ENCODE peak calls at places on chromosomes 11 and 22, in eight cellular contexts. One of them, this sample, is unnamed.

GRCh38 chr22:21626073-21626734 is 3.6 kb downstream of the YDJC start:
- DNase-seq in AG08396: no peak
- DNase-seq in effector memory CD8-positive, alpha-beta T cell: no peak
- DNase-seq in iris pigment epithelial cell: no peak
- DNase-seq in kidney glomerular epithelial cell: no peak
- DNase-seq in astrocyte: no peak
- DNase-seq in GM04503: no peak
- DNase-seq in foreskin fibroblast: no peak
- DNase-seq in this sample: no peak

GRCh38 chr11:35792148-35792845 is 129.7 kb downstream of the TRIM44 start:
- DNase-seq in effector memory CD8-positive, alpha-beta T cell: no peak
- DNase-seq in astrocyte: no peak
- DNase-seq in AG08396: no peak
- DNase-seq in kidney glomerular epithelial cell: no peak
- DNase-seq in foreskin fibroblast: no peak
- DNase-seq in GM04503: no peak
- DNase-seq in iris pigment epithelial cell: no peak
- DNase-seq in this sample: no peak

GRCh38 chr11:69892237-69892985 is 73.2 kb upstream of the FGF3 start:
- DNase-seq in effector memory CD8-positive, alpha-beta T cell: no peak
- DNase-seq in astrocyte: no peak
- DNase-seq in AG08396: no peak
- DNase-seq in GM04503: no peak
- DNase-seq in iris pigment epithelial cell: no peak
- DNase-seq in kidney glomerular epithelial cell: no peak
- DNase-seq in foreskin fibroblast: no peak
- DNase-seq in this sample: no peak

GRCh38 chr11:3950996-3951662 is 95.7 kb downstream of the STIM1 start:
- DNase-seq in astrocyte: peak
- DNase-seq in foreskin fibroblast: no peak
- DNase-seq in iris pigment epithelial cell: peak
- DNase-seq in AG08396: peak
- DNase-seq in GM04503: no peak
- DNase-seq in kidney glomerular epithelial cell: peak
- DNase-seq in effector memory CD8-positive, alpha-beta T cell: no peak
- DNase-seq in this sample: no peak

GRCh38 chr11:846496-847098 is 3.9 kb downstream of the TSPAN4 start:
- DNase-seq in effector memory CD8-positive, alpha-beta T cell: no peak
- DNase-seq in astrocyte: no peak
- DNase-seq in iris pigment epithelial cell: no peak
- DNase-seq in foreskin fibroblast: peak
- DNase-seq in GM04503: no peak
- DNase-seq in kidney glomerular epithelial cell: no peak
- DNase-seq in AG08396: peak
- DNase-seq in this sample: no peak

GRCh38 chr11:93089474-93090102 is 108.2 kb downstream of the SLC36A4 start:
- DNase-seq in foreskin fibroblast: peak
- DNase-seq in astrocyte: peak
- DNase-seq in GM04503: peak
- DNase-seq in AG08396: peak
- DNase-seq in kidney glomerular epithelial cell: peak
- DNase-seq in effector memory CD8-positive, alpha-beta T cell: no peak
- DNase-seq in iris pigment epithelial cell: peak
- DNase-seq in this sample: no peak

GRCh38 chr11:128210148-128210940 is 377.0 kb downstream of the ETS1 start:
- DNase-seq in AG08396: peak
- DNase-seq in astrocyte: peak
- DNase-seq in foreskin fibroblast: peak
- DNase-seq in effector memory CD8-positive, alpha-beta T cell: no peak
- DNase-seq in GM04503: peak
- DNase-seq in kidney glomerular epithelial cell: peak
- DNase-seq in iris pigment epithelial cell: peak
- DNase-seq in this sample: peak

GRCh38 chr11:35539781-35540281 is 14.4 kb upstream of the PAMR1 start:
- DNase-seq in foreskin fibroblast: peak
- DNase-seq in effector memory CD8-positive, alpha-beta T cell: no peak
- DNase-seq in kidney glomerular epithelial cell: no peak
- DNase-seq in iris pigment epithelial cell: peak
- DNase-seq in AG08396: peak
- DNase-seq in astrocyte: peak
- DNase-seq in GM04503: peak
- DNase-seq in this sample: no peak

GRCh38 chr22:40560551-40560950 is 76.0 kb downstream of the MRTFA start:
- DNase-seq in astrocyte: peak
- DNase-seq in effector memory CD8-positive, alpha-beta T cell: no peak
- DNase-seq in AG08396: no peak
- DNase-seq in kidney glomerular epithelial cell: no peak
- DNase-seq in iris pigment epithelial cell: peak
- DNase-seq in foreskin fibroblast: peak
- DNase-seq in GM04503: no peak
- DNase-seq in this sample: no peak

GRCh38 chr11:111528557-111528956 is 12.0 kb upstream of the LAYN start:
- DNase-seq in kidney glomerular epithelial cell: no peak
- DNase-seq in GM04503: no peak
- DNase-seq in foreskin fibroblast: no peak
- DNase-seq in astrocyte: no peak
- DNase-seq in AG08396: no peak
- DNase-seq in iris pigment epithelial cell: no peak
- DNase-seq in effector memory CD8-positive, alpha-beta T cell: no peak
- DNase-seq in this sample: no peak

GRCh38 chr11:124415356-124415923 is 9.2 kb downstream of the OR8B4 start:
- DNase-seq in astrocyte: peak
- DNase-seq in AG08396: peak
- DNase-seq in effector memory CD8-positive, alpha-beta T cell: no peak
- DNase-seq in foreskin fibroblast: peak
- DNase-seq in kidney glomerular epithelial cell: peak
- DNase-seq in GM04503: peak
- DNase-seq in iris pigment epithelial cell: peak
- DNase-seq in this sample: no peak

GRCh38 chr11:61769946-61770683 is 17.7 kb downstream of the MYRF start:
- DNase-seq in GM04503: no peak
- DNase-seq in foreskin fibroblast: no peak
- DNase-seq in AG08396: no peak
- DNase-seq in iris pigment epithelial cell: no peak
- DNase-seq in kidney glomerular epithelial cell: no peak
- DNase-seq in effector memory CD8-positive, alpha-beta T cell: no peak
- DNase-seq in astrocyte: no peak
- DNase-seq in this sample: no peak

GRCh38 chr11:61587541-61587941 is 6.7 kb upstream of the SYT7 start:
- DNase-seq in effector memory CD8-positive, alpha-beta T cell: no peak
- DNase-seq in astrocyte: no peak
- DNase-seq in GM04503: no peak
- DNase-seq in foreskin fibroblast: no peak
- DNase-seq in kidney glomerular epithelial cell: no peak
- DNase-seq in iris pigment epithelial cell: peak
- DNase-seq in AG08396: peak
- DNase-seq in this sample: no peak

GRCh38 chr11:69657456-69657910 is 16.5 kb downstream of the CCND1 start:
- DNase-seq in GM04503: no peak
- DNase-seq in foreskin fibroblast: no peak
- DNase-seq in effector memory CD8-positive, alpha-beta T cell: no peak
- DNase-seq in iris pigment epithelial cell: no peak
- DNase-seq in kidney glomerular epithelial cell: no peak
- DNase-seq in astrocyte: no peak
- DNase-seq in AG08396: no peak
- DNase-seq in this sample: no peak

GRCh38 chr11:34632105-34632780 is 11.3 kb downstream of the EHF start:
- DNase-seq in AG08396: no peak
- DNase-seq in kidney glomerular epithelial cell: no peak
- DNase-seq in foreskin fibroblast: no peak
- DNase-seq in GM04503: no peak
- DNase-seq in iris pigment epithelial cell: no peak
- DNase-seq in astrocyte: no peak
- DNase-seq in effector memory CD8-positive, alpha-beta T cell: no peak
- DNase-seq in this sample: no peak

GRCh38 chr11:75536786-75537629 is 11.3 kb upstream of the GDPD5 start:
- DNase-seq in iris pigment epithelial cell: peak
- DNase-seq in effector memory CD8-positive, alpha-beta T cell: peak
- DNase-seq in AG08396: no peak
- DNase-seq in GM04503: no peak
- DNase-seq in kidney glomerular epithelial cell: no peak
- DNase-seq in foreskin fibroblast: no peak
- DNase-seq in astrocyte: peak
- DNase-seq in this sample: no peak

GRCh38 chr11:79393362-79394043 is 47.3 kb downstream of the TENM4 start:
- DNase-seq in iris pigment epithelial cell: no peak
- DNase-seq in astrocyte: no peak
- DNase-seq in effector memory CD8-positive, alpha-beta T cell: no peak
- DNase-seq in kidney glomerular epithelial cell: peak
- DNase-seq in GM04503: no peak
- DNase-seq in foreskin fibroblast: peak
- DNase-seq in AG08396: no peak
- DNase-seq in this sample: no peak

GRCh38 chr11:115660072-115660805 is 156.0 kb upstream of the CADM1 start:
- DNase-seq in GM04503: no peak
- DNase-seq in iris pigment epithelial cell: no peak
- DNase-seq in kidney glomerular epithelial cell: no peak
- DNase-seq in foreskin fibroblast: no peak
- DNase-seq in effector memory CD8-positive, alpha-beta T cell: no peak
- DNase-seq in AG08396: no peak
- DNase-seq in astrocyte: no peak
- DNase-seq in this sample: no peak

GRCh38 chr11:21625982-21626381 is 566.9 kb upstream of the ANO5 start:
- DNase-seq in GM04503: no peak
- DNase-seq in iris pigment epithelial cell: peak
- DNase-seq in kidney glomerular epithelial cell: no peak
- DNase-seq in effector memory CD8-positive, alpha-beta T cell: no peak
- DNase-seq in astrocyte: no peak
- DNase-seq in AG08396: no peak
- DNase-seq in foreskin fibroblast: no peak
- DNase-seq in this sample: no peak

GRCh38 chr11:16361108-16361869 is 4.9 kb upstream of the SOX6 start:
- DNase-seq in kidney glomerular epithelial cell: no peak
- DNase-seq in effector memory CD8-positive, alpha-beta T cell: no peak
- DNase-seq in foreskin fibroblast: no peak
- DNase-seq in GM04503: no peak
- DNase-seq in iris pigment epithelial cell: no peak
- DNase-seq in AG08396: no peak
- DNase-seq in astrocyte: no peak
- DNase-seq in this sample: no peak

GRCh38 chr11:118049771-118050170 is 27.1 kb upstream of the TMPRSS4 start:
- DNase-seq in kidney glomerular epithelial cell: no peak
- DNase-seq in AG08396: no peak
- DNase-seq in foreskin fibroblast: no peak
- DNase-seq in GM04503: no peak
- DNase-seq in effector memory CD8-positive, alpha-beta T cell: no peak
- DNase-seq in astrocyte: no peak
- DNase-seq in iris pigment epithelial cell: no peak
- DNase-seq in this sample: no peak

GRCh38 chr11:23359297-23359696 is 499.0 kb upstream of the CCDC179 start:
- DNase-seq in GM04503: peak
- DNase-seq in effector memory CD8-positive, alpha-beta T cell: no peak
- DNase-seq in kidney glomerular epithelial cell: peak
- DNase-seq in astrocyte: peak
- DNase-seq in AG08396: peak
- DNase-seq in iris pigment epithelial cell: peak
- DNase-seq in foreskin fibroblast: peak
- DNase-seq in this sample: peak

GRCh38 chr11:70575396-70576060 is 177.2 kb downstream of the CTTN start:
- DNase-seq in astrocyte: no peak
- DNase-seq in AG08396: no peak
- DNase-seq in GM04503: no peak
- DNase-seq in kidney glomerular epithelial cell: no peak
- DNase-seq in effector memory CD8-positive, alpha-beta T cell: no peak
- DNase-seq in foreskin fibroblast: no peak
- DNase-seq in iris pigment epithelial cell: no peak
- DNase-seq in this sample: no peak

GRCh38 chr11:92251980-92252379 is 27.4 kb downstream of the FAT3 start:
- DNase-seq in effector memory CD8-positive, alpha-beta T cell: no peak
- DNase-seq in foreskin fibroblast: peak
- DNase-seq in iris pigment epithelial cell: peak
- DNase-seq in astrocyte: peak
- DNase-seq in AG08396: peak
- DNase-seq in kidney glomerular epithelial cell: no peak
- DNase-seq in GM04503: peak
- DNase-seq in this sample: no peak

GRCh38 chr22:26897384-26897783 is 240.0 kb downstream of the MIAT start:
- DNase-seq in AG08396: no peak
- DNase-seq in effector memory CD8-positive, alpha-beta T cell: no peak
- DNase-seq in kidney glomerular epithelial cell: no peak
- DNase-seq in GM04503: no peak
- DNase-seq in astrocyte: no peak
- DNase-seq in iris pigment epithelial cell: no peak
- DNase-seq in foreskin fibroblast: no peak
- DNase-seq in this sample: no peak

GRCh38 chr11:8091671-8092070 is 10.7 kb downstream of the TUB start:
- DNase-seq in astrocyte: no peak
- DNase-seq in kidney glomerular epithelial cell: no peak
- DNase-seq in AG08396: no peak
- DNase-seq in GM04503: no peak
- DNase-seq in effector memory CD8-positive, alpha-beta T cell: no peak
- DNase-seq in iris pigment epithelial cell: no peak
- DNase-seq in foreskin fibroblast: no peak
- DNase-seq in this sample: no peak

GRCh38 chr11:113849713-113850112 is 25.7 kb downstream of the USP28 start:
- DNase-seq in AG08396: no peak
- DNase-seq in kidney glomerular epithelial cell: no peak
- DNase-seq in foreskin fibroblast: no peak
- DNase-seq in GM04503: no peak
- DNase-seq in astrocyte: no peak
- DNase-seq in effector memory CD8-positive, alpha-beta T cell: no peak
- DNase-seq in iris pigment epithelial cell: no peak
- DNase-seq in this sample: no peak

GRCh38 chr22:22006596-22006990 is 24.0 kb upstream of the TOP3B start:
- DNase-seq in astrocyte: no peak
- DNase-seq in iris pigment epithelial cell: no peak
- DNase-seq in GM04503: no peak
- DNase-seq in effector memory CD8-positive, alpha-beta T cell: no peak
- DNase-seq in AG08396: no peak
- DNase-seq in kidney glomerular epithelial cell: no peak
- DNase-seq in foreskin fibroblast: no peak
- DNase-seq in this sample: no peak

GRCh38 chr22:44719586-44720368 is 17.8 kb downstream of the PRR5 start:
- DNase-seq in GM04503: no peak
- DNase-seq in astrocyte: no peak
- DNase-seq in AG08396: no peak
- DNase-seq in iris pigment epithelial cell: no peak
- DNase-seq in kidney glomerular epithelial cell: no peak
- DNase-seq in effector memory CD8-positive, alpha-beta T cell: no peak
- DNase-seq in foreskin fibroblast: no peak
- DNase-seq in this sample: no peak

GRCh38 chr11:48045536-48045935 is 65.2 kb downstream of the PTPRJ start:
- DNase-seq in astrocyte: no peak
- DNase-seq in kidney glomerular epithelial cell: no peak
- DNase-seq in AG08396: no peak
- DNase-seq in iris pigment epithelial cell: no peak
- DNase-seq in effector memory CD8-positive, alpha-beta T cell: no peak
- DNase-seq in GM04503: no peak
- DNase-seq in foreskin fibroblast: no peak
- DNase-seq in this sample: no peak

GRCh38 chr11:64246874-64247728 is at the start of gene PPP1R14B:
- DNase-seq in kidney glomerular epithelial cell: peak
- DNase-seq in astrocyte: peak
- DNase-seq in foreskin fibroblast: peak
- DNase-seq in GM04503: no peak
- DNase-seq in iris pigment epithelial cell: peak
- DNase-seq in effector memory CD8-positive, alpha-beta T cell: peak
- DNase-seq in AG08396: peak
- DNase-seq in this sample: no peak

GRCh38 chr11:8102296-8102915 is 21.4 kb downstream of the TUB start:
- DNase-seq in iris pigment epithelial cell: no peak
- DNase-seq in effector memory CD8-positive, alpha-beta T cell: no peak
- DNase-seq in AG08396: no peak
- DNase-seq in astrocyte: no peak
- DNase-seq in GM04503: no peak
- DNase-seq in foreskin fibroblast: no peak
- DNase-seq in kidney glomerular epithelial cell: no peak
- DNase-seq in this sample: no peak

GRCh38 chr22:46336119-46337078 is 885 bp downstream of the TRMU start:
- DNase-seq in kidney glomerular epithelial cell: peak
- DNase-seq in GM04503: no peak
- DNase-seq in AG08396: peak
- DNase-seq in effector memory CD8-positive, alpha-beta T cell: no peak
- DNase-seq in foreskin fibroblast: peak
- DNase-seq in iris pigment epithelial cell: peak
- DNase-seq in astrocyte: no peak
- DNase-seq in this sample: no peak

GRCh38 chr11:10526974-10527918 is 13.7 kb downstream of the RNF141 start:
- DNase-seq in effector memory CD8-positive, alpha-beta T cell: no peak
- DNase-seq in astrocyte: peak
- DNase-seq in iris pigment epithelial cell: peak
- DNase-seq in GM04503: no peak
- DNase-seq in AG08396: no peak
- DNase-seq in kidney glomerular epithelial cell: no peak
- DNase-seq in foreskin fibroblast: peak
- DNase-seq in this sample: no peak

This sample was measured in kidney epithelial cell.